ENCODE peak calls at places on chromosomes 7 and 10, in four cellular contexts. E is upper lobe of right lung, L is spleen, S is colonic mucosa. N is an unnamed sample. For H3K36me3, the result is how much of the 10 kb centered on the place peaks cover.

GRCh38 chr10:75291800-75292199 is 56.0 kb upstream of the COMTD1 start:
- DNase-seq in E (no peak), L (no peak), S (no peak), N (no peak)

GRCh38 chr10:803041-803741 is 113.7 kb upstream of the DIP2C start:
- DNase-seq in L (no peak), S (no peak), E (no peak), N (no peak)

GRCh38 chr7:28037220-28038010 is 143.2 kb downstream of the JAZF1 start:
- DNase-seq in E (no peak), L (no peak), S (no peak), N (no peak)

GRCh38 chr10:78513330-78513729 is 479.7 kb downstream of the RPS24 start:
- DNase-seq in L (no peak), E (no peak), S (no peak), N (no peak)

GRCh38 chr7:90474284-90475210 is 5.1 kb downstream of the PTTG1IP2 start:
- DNase-seq in S (no peak), L (no peak), E (no peak), N (peak)

GRCh38 chr10:50937230-50937907 is 51.9 kb upstream of the A1CF start:
- DNase-seq in L (no peak), E (no peak), S (peak), N (no peak)

GRCh38 chr7:30468791-30469190 is 9.8 kb downstream of the NOD1 start:
- DNase-seq in S (no peak), L (no peak), E (no peak), N (no peak)

GRCh38 chr7:25619963-25620799 is 391.9 kb upstream of the NPVF start:
- DNase-seq in E (no peak), L (no peak), S (no peak), N (no peak)

GRCh38 chr10:51747211-51747610 is 47.8 kb upstream of the CSTF2T start:
- DNase-seq in S (no peak), E (no peak), L (no peak), N (no peak)

GRCh38 chr10:10618139-10618538 is 399.5 kb upstream of the CELF2 start:
- DNase-seq in S (no peak), L (no peak), E (no peak), N (no peak)

GRCh38 chr7:156932006-156932405 is 17.5 kb upstream of the NOM1 start:
- DNase-seq in L (no peak), E (no peak), S (no peak), N (no peak)

GRCh38 chr10:14025790-14026189 is 304.9 kb downstream of the FRMD4A start:
- DNase-seq in E (no peak), L (no peak), S (no peak), N (no peak)

GRCh38 chr7:117269895-117270294 is 53.0 kb downstream of the WNT2 start:
- DNase-seq in S (no peak), E (no peak), L (no peak), N (no peak)

GRCh38 chr10:22410846-22411245 is 65.5 kb downstream of the SPAG6 start:
- DNase-seq in S (no peak), E (no peak), L (no peak), N (no peak)

GRCh38 chr7:127751723-127752448 is 99.9 kb downstream of the SND1 start:
- DNase-seq in E (no peak), L (no peak), S (no peak), N (no peak)

GRCh38 chr10:77386833-77387232 is 250.8 kb downstream of the KCNMA1 start:
- DNase-seq in L (no peak), E (no peak), S (no peak), N (no peak)

GRCh38 chr10:71252195-71252594 is 39.8 kb downstream of the UNC5B start:
- DNase-seq in L (no peak), E (no peak), S (peak), N (peak)

GRCh38 chr10:117130346-117130745 is 7.7 kb downstream of the VAX1 start:
- DNase-seq in S (no peak), E (no peak), L (no peak), N (no peak)

GRCh38 chr10:102564209-102564834 is 60.5 kb downstream of the SUFU start:
- DNase-seq in S (no peak), E (peak), L (peak), N (no peak)

GRCh38 chr10:102565793-102566192 is 62.0 kb downstream of the SUFU start:
- DNase-seq in S (no peak), L (no peak), E (no peak), N (no peak)
- TF ChIP-seq CTCF in S (no peak), L (no peak), E (peak), N (no peak)

DNA sequence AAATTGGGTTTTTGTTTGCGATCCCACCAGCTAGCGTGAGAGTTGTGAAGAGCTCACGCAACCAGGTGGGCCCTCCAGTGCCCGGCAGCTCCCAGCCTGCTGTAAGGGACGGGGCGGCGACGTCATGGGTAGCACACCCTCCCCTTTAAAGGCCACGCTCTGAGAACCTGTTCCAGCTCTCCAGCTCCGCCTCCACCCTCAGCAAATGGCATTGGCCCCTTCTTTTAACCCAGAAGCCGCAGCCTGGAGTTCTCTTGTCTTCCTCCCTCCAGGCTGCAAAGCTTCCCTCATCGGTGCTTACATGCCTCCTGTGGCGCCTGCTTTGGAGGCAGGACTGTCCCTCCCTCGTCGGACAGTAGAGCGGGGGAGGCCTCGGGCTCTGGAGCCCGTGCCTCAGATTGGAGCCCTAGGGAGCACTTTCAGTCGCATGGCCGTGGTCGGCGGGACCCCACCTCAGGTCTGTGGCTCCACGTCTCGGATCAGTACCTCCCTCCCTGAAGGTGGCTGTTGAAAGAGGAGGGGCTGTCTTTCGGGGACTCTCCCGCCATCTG is 32.9 kb downstream of the WIPI2 start:
- DNase-seq in L (peak), S (no peak), E (peak), N (peak)
- H3K36me3 ChIP-seq in L (half or more), S (under half), E (half or more), N (under half)

DNA sequence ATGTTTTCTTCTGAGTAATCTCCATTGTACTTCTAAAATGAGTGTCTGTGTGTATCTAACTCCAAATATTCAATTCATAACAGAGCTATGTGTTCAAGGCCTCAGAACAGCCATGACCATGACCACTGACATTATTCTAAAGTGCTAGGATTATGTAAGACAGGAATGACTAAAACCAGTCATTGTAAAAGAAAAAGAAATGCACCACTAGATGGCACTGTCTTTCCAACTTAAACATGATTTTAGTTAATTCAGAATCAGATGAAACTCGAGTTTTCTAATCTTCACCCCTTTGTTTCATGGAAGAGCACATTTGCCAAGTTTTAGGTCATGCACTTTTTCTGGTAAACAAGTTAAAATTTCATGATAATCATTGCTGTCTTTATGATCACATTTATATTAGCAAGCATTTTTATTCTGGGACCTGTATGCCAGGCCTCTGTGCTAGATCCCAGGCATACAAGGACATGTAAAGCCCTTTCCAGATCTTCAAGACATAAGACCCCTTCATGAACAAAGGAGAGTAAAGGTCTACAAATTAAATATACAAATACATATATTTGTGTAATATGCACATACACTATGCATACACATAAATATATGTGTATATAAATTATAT is 26.1 kb upstream of the RSU1 start:
- DNase-seq in L (no peak), E (no peak), S (no peak), N (no peak)
- TF ChIP-seq CTCF in L (peak), E (peak), S (peak), N (no peak)

DNA sequence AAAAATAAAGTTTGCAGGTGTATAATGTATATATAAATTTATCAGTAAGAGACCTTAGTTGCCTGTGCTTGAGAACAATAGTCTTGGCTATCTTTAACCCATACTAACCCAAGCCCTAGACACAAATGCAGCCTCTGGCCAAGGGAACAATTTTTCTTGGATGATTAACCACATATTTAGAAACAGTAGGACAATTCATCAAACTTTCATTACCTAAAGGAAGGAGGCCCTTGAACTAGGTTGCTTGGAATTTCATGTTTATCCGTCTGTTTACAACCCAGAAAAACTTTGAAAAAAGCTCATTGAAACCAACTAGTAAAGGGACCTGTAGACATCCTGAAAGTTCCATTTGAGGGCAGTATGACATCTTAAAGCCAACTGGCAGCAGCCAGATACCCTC is 8.9 kb upstream of the ERLIN1 start:
- DNase-seq in E (no peak), S (no peak), L (no peak), N (no peak)
- H3K36me3 ChIP-seq in E (half or more), S (under half), L (half or more), N (under half)

DNA sequence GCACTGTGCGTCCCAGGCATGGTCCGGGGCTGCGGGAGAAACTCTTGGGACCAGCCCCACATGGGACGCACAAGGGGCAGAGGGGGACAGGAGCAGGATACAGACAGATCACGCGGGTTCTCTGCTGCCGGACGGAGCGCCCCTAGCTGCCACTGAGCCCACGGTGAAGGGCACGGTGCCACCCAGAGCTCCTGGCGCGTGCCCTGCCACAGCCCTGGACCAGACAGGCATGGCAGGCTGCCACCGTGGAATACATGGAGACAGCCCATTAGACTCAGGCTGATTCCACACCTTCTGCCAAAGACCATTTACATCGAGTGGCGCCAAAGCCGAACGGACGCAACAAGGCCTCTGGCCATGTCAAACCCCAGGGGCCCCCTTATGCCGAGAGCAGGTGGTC is 90.4 kb downstream of the MAD1L1 start:
- DNase-seq in S (no peak), L (no peak), E (no peak), N (no peak)
- TF ChIP-seq CTCF in S (no peak), L (no peak), E (no peak), N (no peak)

GRCh38 chr7:99036531-99037175 is 107.3 kb downstream of the SMURF1 start:
- DNase-seq in L (no peak), E (no peak), S (no peak), N (no peak)

GRCh38 chr7:99035723-99036530 is 108.0 kb downstream of the SMURF1 start:
- DNase-seq in L (no peak), S (no peak), E (no peak), N (no peak)

GRCh38 chr7:99033765-99034164 is 110.1 kb downstream of the SMURF1 start:
- DNase-seq in L (no peak), S (no peak), E (no peak), N (no peak)

GRCh38 chr7:99032928-99033327 is 111.0 kb downstream of the SMURF1 start:
- DNase-seq in S (no peak), L (no peak), E (no peak), N (no peak)

DNA sequence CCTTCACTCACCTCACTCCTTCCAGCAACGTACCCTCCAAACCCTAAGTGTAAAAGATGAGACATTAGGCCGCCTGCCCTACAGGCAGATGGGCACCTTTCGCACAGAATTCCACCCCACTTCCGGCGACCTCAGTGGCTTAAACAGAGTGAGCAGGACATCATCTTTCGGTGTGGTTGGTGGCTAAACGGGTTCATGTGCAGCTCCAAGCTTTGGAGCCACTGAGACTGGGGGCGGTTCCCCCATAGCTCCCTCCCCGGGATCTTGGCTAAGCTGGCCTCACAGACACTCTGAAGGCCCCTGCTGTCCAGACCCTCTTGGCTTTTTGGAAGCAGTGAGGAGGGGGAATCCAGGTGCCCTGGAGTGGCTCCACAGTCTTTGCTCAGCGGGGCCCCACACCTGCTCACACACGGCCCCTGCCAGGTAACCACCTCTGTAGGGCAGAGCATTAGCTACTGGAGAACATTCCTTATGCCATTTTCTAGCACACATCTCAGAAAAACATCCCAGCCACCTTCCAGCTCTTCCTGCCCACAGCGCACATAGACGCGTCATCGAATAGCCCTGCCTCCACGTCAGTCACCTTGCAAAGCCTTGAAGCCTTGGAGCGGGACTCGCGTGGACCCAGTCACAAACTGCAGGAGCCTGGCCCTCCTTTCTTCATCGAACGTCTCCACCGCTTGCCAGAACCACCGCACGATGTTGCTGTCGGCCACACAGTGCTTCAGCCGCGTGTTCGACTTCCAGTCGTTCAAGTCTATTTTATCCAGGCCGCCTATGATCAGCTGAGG is 108.8 kb downstream of the SMURF1 start:
- DNase-seq in L (no peak), E (no peak), S (no peak), N (no peak)
- H3K36me3 ChIP-seq in L (half or more), E (half or more), S (half or more), N (under half)